ENCODE peak calls at places on chromosomes 12 and 14, in seven cellular contexts. One of them, this sample, is unnamed.

GRCh38 chr12:124765571-124766489 is 97.8 kb downstream of the SCARB1 start:
- DNase-seq in mesenchymal stem cell: peak; percentile 13
- DNase-seq in mesendoderm: no peak
- DNase-seq in H1: no peak
- DNase-seq in H9: no peak
- DNase-seq in IMR-90: no peak
- DNase-seq in trophoblast cell: no peak
- DNase-seq in this sample: no peak

GRCh38 chr12:26724309-26724702 is 108.7 kb downstream of the ITPR2 start:
- DNase-seq in mesenchymal stem cell: no peak
- DNase-seq in mesendoderm: no peak
- DNase-seq in H1: no peak
- DNase-seq in H9: no peak
- DNase-seq in IMR-90: no peak
- DNase-seq in trophoblast cell: no peak
- DNase-seq in this sample: no peak

GRCh38 chr14:28382460-28383220 is 383.9 kb upstream of the FOXG1 start:
- DNase-seq in mesenchymal stem cell: peak; percentile 3
- DNase-seq in mesendoderm: peak; percentile 31
- DNase-seq in H1: no peak
- DNase-seq in H9: no peak
- DNase-seq in IMR-90: no peak
- DNase-seq in trophoblast cell: no peak
- DNase-seq in this sample: no peak

GRCh38 chr12:49959570-49960473 is 1.9 kb upstream of the AQP5 start:
- DNase-seq in mesenchymal stem cell: no peak
- DNase-seq in mesendoderm: peak; percentile 61
- DNase-seq in H1: no peak
- DNase-seq in H9: peak; percentile 86
- DNase-seq in IMR-90: no peak
- DNase-seq in trophoblast cell: no peak
- DNase-seq in this sample: peak; percentile 60

GRCh38 chr12:127340381-127340780 is 926.6 kb upstream of the TMEM132C start:
- DNase-seq in mesenchymal stem cell: no peak
- DNase-seq in mesendoderm: no peak
- DNase-seq in H1: no peak
- DNase-seq in H9: no peak
- DNase-seq in IMR-90: no peak
- DNase-seq in trophoblast cell: no peak
- DNase-seq in this sample: no peak

GRCh38 chr12:94671917-94672316 is 21.6 kb upstream of the TMCC3 start:
- DNase-seq in mesenchymal stem cell: no peak
- DNase-seq in mesendoderm: no peak
- DNase-seq in H1: no peak
- DNase-seq in H9: no peak
- DNase-seq in IMR-90: no peak
- DNase-seq in trophoblast cell: no peak
- DNase-seq in this sample: no peak

GRCh38 chr14:53626771-53627170 is 329.9 kb downstream of the BMP4 start:
- DNase-seq in mesenchymal stem cell: no peak
- DNase-seq in mesendoderm: no peak
- DNase-seq in H1: no peak
- DNase-seq in H9: no peak
- DNase-seq in IMR-90: no peak
- DNase-seq in trophoblast cell: no peak
- DNase-seq in this sample: no peak

GRCh38 chr14:20415723-20416622 is 2.7 kb upstream of the TEP1 start:
- DNase-seq in mesenchymal stem cell: peak; percentile 68
- DNase-seq in mesendoderm: peak; percentile 77
- DNase-seq in H1: no peak
- DNase-seq in H9: no peak
- DNase-seq in IMR-90: peak; percentile 61
- DNase-seq in trophoblast cell: peak; percentile 21
- DNase-seq in this sample: no peak

GRCh38 chr12:49200882-49201594 is 12.2 kb upstream of the TUBA1A start:
- DNase-seq in mesenchymal stem cell: peak; percentile 89
- DNase-seq in mesendoderm: peak; percentile 93
- DNase-seq in H1: no peak
- DNase-seq in H9: peak; percentile 21
- DNase-seq in IMR-90: peak; percentile 89
- DNase-seq in trophoblast cell: peak; percentile 10
- DNase-seq in this sample: no peak

GRCh38 chr14:93332032-93332852 is 594 bp downstream of the BTBD7 start:
- DNase-seq in mesenchymal stem cell: peak; percentile 68
- DNase-seq in mesendoderm: peak; percentile 74
- DNase-seq in H1: peak; percentile 80
- DNase-seq in H9: no peak
- DNase-seq in IMR-90: peak; percentile 49
- DNase-seq in trophoblast cell: peak; percentile 64
- DNase-seq in this sample: peak; percentile 61

GRCh38 chr14:100238419-100239199 is at the start of gene YY1:
- DNase-seq in mesenchymal stem cell: peak; percentile 97
- DNase-seq in mesendoderm: peak; percentile 99
- DNase-seq in H1: peak; percentile 98
- DNase-seq in H9: peak; percentile 99
- DNase-seq in IMR-90: peak; percentile 96
- DNase-seq in trophoblast cell: peak; percentile 99
- DNase-seq in this sample: peak; percentile 98

GRCh38 chr14:100240725-100241032 is 1.7 kb downstream of the YY1 start:
- DNase-seq in mesenchymal stem cell: no peak
- DNase-seq in mesendoderm: no peak
- DNase-seq in H1: no peak
- DNase-seq in H9: no peak
- DNase-seq in IMR-90: no peak
- DNase-seq in trophoblast cell: no peak
- DNase-seq in this sample: no peak

GRCh38 chr14:100239840-100240724 is 1.1 kb downstream of the YY1 start:
- DNase-seq in mesenchymal stem cell: peak; percentile 97
- DNase-seq in mesendoderm: peak; percentile 87
- DNase-seq in H1: peak; percentile 79
- DNase-seq in H9: peak; percentile 76
- DNase-seq in IMR-90: peak; percentile 95
- DNase-seq in trophoblast cell: peak; percentile 97
- DNase-seq in this sample: peak; percentile 84

GRCh38 chr14:100237735-100238418 is 1.1 kb upstream of the YY1 start:
- DNase-seq in mesenchymal stem cell: peak; percentile 38
- DNase-seq in mesendoderm: peak; percentile 68
- DNase-seq in H1: peak; percentile 71
- DNase-seq in H9: peak; percentile 53
- DNase-seq in IMR-90: peak; percentile 35
- DNase-seq in trophoblast cell: peak; percentile 10
- DNase-seq in this sample: peak; percentile 41

DNA sequence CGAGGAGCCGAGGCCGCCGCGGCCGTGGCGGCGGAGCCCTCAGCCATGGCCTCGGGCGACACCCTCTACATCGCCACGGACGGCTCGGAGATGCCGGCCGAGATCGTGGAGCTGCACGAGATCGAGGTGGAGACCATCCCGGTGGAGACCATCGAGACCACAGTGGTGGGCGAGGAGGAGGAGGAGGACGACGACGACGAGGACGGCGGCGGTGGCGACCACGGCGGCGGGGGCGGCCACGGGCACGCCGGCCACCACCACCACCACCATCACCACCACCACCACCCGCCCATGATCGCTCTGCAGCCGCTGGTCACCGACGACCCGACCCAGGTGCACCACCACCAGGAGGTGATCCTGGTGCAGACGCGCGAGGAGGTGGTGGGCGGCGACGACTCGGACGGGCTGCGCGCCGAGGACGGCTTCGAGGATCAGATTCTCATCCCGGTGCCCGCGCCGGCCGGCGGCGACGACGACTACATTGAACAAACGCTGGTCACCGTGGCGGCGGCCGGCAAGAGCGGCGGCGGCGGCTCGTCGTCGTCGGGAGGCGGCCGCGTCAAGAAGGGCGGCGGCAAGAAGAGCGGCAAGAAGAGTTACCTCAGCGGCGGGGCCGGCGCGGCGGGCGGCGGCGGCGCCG is 376 bp downstream of the YY1 start:
- DNase-seq in mesenchymal stem cell: no peak
- DNase-seq in mesendoderm: no peak
- DNase-seq in H1: no peak
- DNase-seq in H9: no peak
- DNase-seq in IMR-90: no peak
- DNase-seq in trophoblast cell: peak; percentile 4
- DNase-seq in this sample: no peak
- H2AK5ac ChIP-seq in mesenchymal stem cell: peak overlapping the region; percentile 22
- H2AK5ac ChIP-seq in mesendoderm: no peak overlapping the region
- H2AK5ac ChIP-seq in H1: peak overlapping the region; percentile 94
- H2AK5ac ChIP-seq in H9: no peak overlapping the region
- H2AK5ac ChIP-seq in IMR-90: peak overlapping the region; percentile 93
- H2AK5ac ChIP-seq in trophoblast cell: peak overlapping the region; percentile 100
- H2AK5ac ChIP-seq in this sample: peak overlapping the region; percentile 99

GRCh38 chr12:99976762-99977161 is 8.0 kb downstream of the ANKS1B start:
- DNase-seq in mesenchymal stem cell: no peak
- DNase-seq in mesendoderm: no peak
- DNase-seq in H1: no peak
- DNase-seq in H9: no peak
- DNase-seq in IMR-90: no peak
- DNase-seq in trophoblast cell: no peak
- DNase-seq in this sample: no peak
- H2AK5ac ChIP-seq in mesenchymal stem cell: no peak overlapping the region
- H2AK5ac ChIP-seq in mesendoderm: no peak overlapping the region
- H2AK5ac ChIP-seq in H1: no peak overlapping the region
- H2AK5ac ChIP-seq in H9: no peak overlapping the region
- H2AK5ac ChIP-seq in IMR-90: no peak overlapping the region
- H2AK5ac ChIP-seq in trophoblast cell: no peak overlapping the region
- H2AK5ac ChIP-seq in this sample: no peak overlapping the region

DNA sequence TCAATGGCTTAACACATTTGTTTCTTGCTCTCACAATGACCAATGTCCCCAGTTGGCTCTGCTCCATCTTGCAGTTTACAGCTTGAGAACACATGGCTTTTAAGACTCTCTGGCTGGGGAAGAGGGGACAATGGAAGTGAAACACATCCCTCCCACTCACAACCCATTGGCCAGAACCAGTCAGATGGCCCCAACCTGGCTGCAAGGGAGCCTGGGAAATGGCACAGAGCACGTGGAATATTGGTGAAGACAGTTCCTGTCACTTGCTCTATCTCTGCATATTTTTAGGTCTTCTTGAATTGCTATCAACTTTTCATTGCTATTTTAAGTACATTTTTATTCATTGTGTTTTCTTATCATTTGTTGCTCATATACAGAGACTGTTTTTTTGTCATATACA is 345.4 kb downstream of the MED13L start:
- DNase-seq in mesenchymal stem cell: no peak
- DNase-seq in mesendoderm: no peak
- DNase-seq in H1: no peak
- DNase-seq in H9: no peak
- DNase-seq in IMR-90: no peak
- DNase-seq in trophoblast cell: no peak
- DNase-seq in this sample: no peak
- H2AK5ac ChIP-seq in mesenchymal stem cell: no peak overlapping the region
- H2AK5ac ChIP-seq in mesendoderm: no peak overlapping the region
- H2AK5ac ChIP-seq in H1: no peak overlapping the region
- H2AK5ac ChIP-seq in H9: no peak overlapping the region
- H2AK5ac ChIP-seq in IMR-90: no peak overlapping the region
- H2AK5ac ChIP-seq in trophoblast cell: no peak overlapping the region
- H2AK5ac ChIP-seq in this sample: no peak overlapping the region

GRCh38 chr12:54265364-54265812 is 14.5 kb downstream of the CBX5 start:
- DNase-seq in mesenchymal stem cell: no peak
- DNase-seq in mesendoderm: no peak
- DNase-seq in H1: no peak
- DNase-seq in H9: no peak
- DNase-seq in IMR-90: no peak
- DNase-seq in trophoblast cell: no peak
- DNase-seq in this sample: no peak

GRCh38 chr12:54272214-54272613 is 7.7 kb downstream of the CBX5 start:
- DNase-seq in mesenchymal stem cell: no peak
- DNase-seq in mesendoderm: no peak
- DNase-seq in H1: no peak
- DNase-seq in H9: no peak
- DNase-seq in IMR-90: no peak
- DNase-seq in trophoblast cell: no peak
- DNase-seq in this sample: no peak

GRCh38 chr12:54273981-54274380 is 5.9 kb downstream of the CBX5 start:
- DNase-seq in mesenchymal stem cell: no peak
- DNase-seq in mesendoderm: no peak
- DNase-seq in H1: no peak
- DNase-seq in H9: no peak
- DNase-seq in IMR-90: no peak
- DNase-seq in trophoblast cell: no peak
- DNase-seq in this sample: no peak

GRCh38 chr12:54270345-54270744 is 9.6 kb downstream of the CBX5 start:
- DNase-seq in mesenchymal stem cell: no peak
- DNase-seq in mesendoderm: no peak
- DNase-seq in H1: no peak
- DNase-seq in H9: no peak
- DNase-seq in IMR-90: no peak
- DNase-seq in trophoblast cell: no peak
- DNase-seq in this sample: no peak
- H2AK5ac ChIP-seq in mesenchymal stem cell: no peak overlapping the region
- H2AK5ac ChIP-seq in mesendoderm: no peak overlapping the region
- H2AK5ac ChIP-seq in H1: no peak overlapping the region
- H2AK5ac ChIP-seq in H9: no peak overlapping the region
- H2AK5ac ChIP-seq in IMR-90: no peak overlapping the region
- H2AK5ac ChIP-seq in trophoblast cell: no peak overlapping the region
- H2AK5ac ChIP-seq in this sample: no peak overlapping the region

DNA sequence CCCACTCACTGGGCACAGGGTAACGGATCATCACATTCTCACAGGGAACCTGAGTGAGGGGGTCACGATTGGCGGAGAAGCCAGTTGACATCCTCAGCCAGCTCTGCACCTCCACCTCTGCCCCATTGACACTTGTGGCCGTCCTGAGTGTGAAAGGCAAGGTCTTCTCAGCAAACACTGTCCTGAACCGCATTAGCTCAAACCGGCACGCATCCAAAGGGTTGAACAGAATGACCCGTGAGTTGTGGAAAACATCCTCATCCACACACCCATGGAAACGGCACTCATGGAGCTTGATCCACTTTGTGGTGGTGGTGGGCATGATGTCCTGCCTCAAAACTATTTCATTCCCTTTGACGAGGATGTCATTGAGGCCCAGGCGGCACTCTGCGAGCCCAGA is 56.3 kb upstream of the GTF2A1 start:
- DNase-seq in mesenchymal stem cell: no peak
- DNase-seq in mesendoderm: no peak
- DNase-seq in H1: no peak
- DNase-seq in H9: no peak
- DNase-seq in IMR-90: no peak
- DNase-seq in trophoblast cell: no peak
- DNase-seq in this sample: no peak
- H2AK5ac ChIP-seq in mesenchymal stem cell: no peak overlapping the region
- H2AK5ac ChIP-seq in mesendoderm: no peak overlapping the region
- H2AK5ac ChIP-seq in H1: no peak overlapping the region
- H2AK5ac ChIP-seq in H9: no peak overlapping the region
- H2AK5ac ChIP-seq in IMR-90: no peak overlapping the region
- H2AK5ac ChIP-seq in trophoblast cell: no peak overlapping the region
- H2AK5ac ChIP-seq in this sample: no peak overlapping the region

DNA sequence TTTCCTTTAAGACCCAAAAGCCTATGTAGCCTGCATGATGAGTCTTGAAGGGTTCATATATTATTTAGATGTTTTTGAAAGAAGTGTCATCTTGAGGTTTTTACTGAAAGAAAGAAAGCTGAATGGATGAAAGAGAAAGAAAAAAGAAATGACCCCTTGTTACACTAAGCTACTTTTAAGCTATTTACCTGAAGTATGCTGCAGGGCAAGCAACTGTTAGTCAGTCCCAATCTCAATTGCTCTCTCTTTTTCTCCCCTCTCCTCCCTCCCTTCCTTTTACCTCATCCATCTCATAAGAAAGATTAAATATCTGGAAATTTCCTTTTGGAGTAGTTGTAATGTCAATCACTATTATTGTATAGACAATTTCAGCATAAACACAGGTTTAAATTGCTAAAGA is 512.4 kb downstream of the TMTC2 start:
- DNase-seq in mesenchymal stem cell: no peak
- DNase-seq in mesendoderm: peak; percentile 13
- DNase-seq in H1: no peak
- DNase-seq in H9: no peak
- DNase-seq in IMR-90: no peak
- DNase-seq in trophoblast cell: no peak
- DNase-seq in this sample: no peak
- H2AK5ac ChIP-seq in mesenchymal stem cell: no peak overlapping the region
- H2AK5ac ChIP-seq in mesendoderm: no peak overlapping the region
- H2AK5ac ChIP-seq in H1: no peak overlapping the region
- H2AK5ac ChIP-seq in H9: no peak overlapping the region
- H2AK5ac ChIP-seq in IMR-90: no peak overlapping the region
- H2AK5ac ChIP-seq in trophoblast cell: no peak overlapping the region
- H2AK5ac ChIP-seq in this sample: no peak overlapping the region